ENCODE peak calls at places on chromosomes 7 and 10, in eight cellular contexts. J, Q, E, X, U, A, I and R are unnamed samples.

GRCh38 chr10:89355373-89355772 is 22.5 kb upstream of the IFIT1B start:
- DNase-seq in J (peak), Q (peak), E (no peak), X (no peak), U (no peak), A (no peak), I (no peak), R (peak)

GRCh38 chr7:22325671-22326070 is 31.3 kb downstream of the RAPGEF5 start:
- DNase-seq in J (no peak), Q (no peak), E (no peak), X (no peak), U (no peak), A (no peak), I (no peak), R (no peak)

GRCh38 chr10:76001461-76001860 is 570.0 kb downstream of the LRMDA start:
- DNase-seq in J (no peak), Q (no peak), E (no peak), X (no peak), U (no peak), A (no peak), I (no peak), R (no peak)

GRCh38 chr10:110433740-110434139 is 64.0 kb upstream of the DUSP5 start:
- DNase-seq in J (no peak), Q (no peak), E (no peak), X (no peak), U (no peak), A (no peak), I (no peak), R (no peak)

GRCh38 chr7:30642789-30643188 is 39.5 kb downstream of the CRHR2 start:
- DNase-seq in J (no peak), Q (no peak), E (no peak), X (no peak), U (no peak), A (no peak), I (no peak), R (no peak)

GRCh38 chr10:128047991-128048826 is 78.0 kb downstream of the MKI67 start:
- DNase-seq in J (no peak), Q (peak), E (no peak), X (no peak), U (peak), A (no peak), I (no peak), R (peak)

GRCh38 chr10:119023553-119023868 is 6.0 kb upstream of the NANOS1 start:
- DNase-seq in J (no peak), Q (no peak), E (no peak), X (no peak), U (no peak), A (no peak), I (no peak), R (no peak)

GRCh38 chr7:16921644-16922257 is 40.0 kb upstream of the AGR3 start:
- DNase-seq in J (peak), Q (no peak), E (no peak), X (peak), U (no peak), A (peak), I (no peak), R (peak)

GRCh38 chr10:124536496-124537050 is 75.0 kb downstream of the LHPP start:
- DNase-seq in J (no peak), Q (no peak), E (no peak), X (no peak), U (no peak), A (peak), I (no peak), R (no peak)

GRCh38 chr10:100970076-100970913 is 991 bp downstream of the SEMA4G start:
- DNase-seq in J (no peak), Q (no peak), E (no peak), X (no peak), U (peak), A (peak), I (no peak), R (no peak)

GRCh38 chr10:103564799-103565365 is 71.4 kb downstream of the NEURL1 start:
- DNase-seq in J (no peak), Q (peak), E (no peak), X (no peak), U (no peak), A (peak), I (no peak), R (no peak)

GRCh38 chr7:41130021-41130420 is 572.9 kb downstream of the INHBA start:
- DNase-seq in J (no peak), Q (no peak), E (no peak), X (no peak), U (no peak), A (no peak), I (no peak), R (no peak)

GRCh38 chr10:24971374-24971773 is 19.0 kb upstream of the PRTFDC1 start:
- DNase-seq in J (no peak), Q (no peak), E (no peak), X (no peak), U (no peak), A (no peak), I (no peak), R (no peak)

GRCh38 chr10:117997673-117998072 is 49.1 kb downstream of the RAB11FIP2 start:
- DNase-seq in J (no peak), Q (no peak), E (no peak), X (no peak), U (no peak), A (no peak), I (no peak), R (no peak)

GRCh38 chr10:21055339-21056135 is 158.4 kb upstream of the NEBL start:
- DNase-seq in J (no peak), Q (no peak), E (no peak), X (no peak), U (no peak), A (peak), I (no peak), R (no peak)

GRCh38 chr7:90111-91063 is 102.0 kb upstream of the FAM20C start:
- DNase-seq in J (peak), Q (peak), E (no peak), X (no peak), U (no peak), A (no peak), I (no peak), R (peak)

GRCh38 chr10:132641966-132642731 is 104.6 kb downstream of the INPP5A start:
- DNase-seq in J (no peak), Q (no peak), E (peak), X (no peak), U (no peak), A (no peak), I (no peak), R (no peak)

GRCh38 chr10:125144693-125145623 is 15.4 kb downstream of the CTBP2 start:
- DNase-seq in J (peak), Q (peak), E (no peak), X (no peak), U (no peak), A (peak), I (no peak), R (peak)

GRCh38 chr10:11515596-11516418 is 95.6 kb downstream of the USP6NL start:
- DNase-seq in J (peak), Q (peak), E (peak), X (no peak), U (peak), A (peak), I (peak), R (peak)

GRCh38 chr7:132800522-132800921 is 224.3 kb upstream of the PLXNA4 start:
- DNase-seq in J (no peak), Q (no peak), E (no peak), X (no peak), U (no peak), A (no peak), I (no peak), R (no peak)

GRCh38 chr7:123770378-123770777 is 21.6 kb upstream of the WASL start:
- DNase-seq in J (peak), Q (peak), E (peak), X (peak), U (no peak), A (no peak), I (no peak), R (peak)

GRCh38 chr7:154484406-154484805 is 432.2 kb downstream of the DPP6 start:
- DNase-seq in J (no peak), Q (no peak), E (no peak), X (no peak), U (no peak), A (peak), I (no peak), R (no peak)

GRCh38 chr10:34540492-34540891 is 274.6 kb downstream of the PARD3 start:
- DNase-seq in J (no peak), Q (no peak), E (no peak), X (no peak), U (no peak), A (no peak), I (no peak), R (no peak)

GRCh38 chr10:128896183-128896805 is 570.7 kb upstream of the MGMT start:
- DNase-seq in J (no peak), Q (no peak), E (no peak), X (no peak), U (no peak), A (no peak), I (no peak), R (no peak)

GRCh38 chr10:114367676-114368391 is 36.5 kb downstream of the AFAP1L2 start:
- DNase-seq in J (no peak), Q (no peak), E (no peak), X (no peak), U (no peak), A (no peak), I (no peak), R (no peak)

GRCh38 chr10:51502124-51502523 is 197.3 kb downstream of the CSTF2T start:
- DNase-seq in J (no peak), Q (no peak), E (no peak), X (no peak), U (no peak), A (no peak), I (no peak), R (no peak)

GRCh38 chr10:24771943-24772747 is 48.5 kb upstream of the ARHGAP21 start:
- DNase-seq in J (peak), Q (no peak), E (peak), X (no peak), U (no peak), A (no peak), I (no peak), R (peak)

GRCh38 chr10:123807444-123808035 is 84.1 kb downstream of the CPXM2 start:
- DNase-seq in J (no peak), Q (no peak), E (no peak), X (no peak), U (no peak), A (no peak), I (no peak), R (peak)

GRCh38 chr10:57905866-57906265 is 361.8 kb downstream of the IPMK start:
- DNase-seq in J (no peak), Q (no peak), E (no peak), X (no peak), U (no peak), A (peak), I (no peak), R (no peak)

GRCh38 chr7:36047254-36047653 is 105.8 kb upstream of the EEPD1 start:
- DNase-seq in J (peak), Q (no peak), E (no peak), X (no peak), U (no peak), A (no peak), I (no peak), R (peak)

GRCh38 chr7:20441886-20442505 is 111.3 kb downstream of the ITGB8 start:
- DNase-seq in J (peak), Q (no peak), E (no peak), X (no peak), U (no peak), A (no peak), I (no peak), R (peak)

GRCh38 chr10:93758911-93759410 is 1.2 kb downstream of the LGI1 start:
- DNase-seq in J (peak), Q (peak), E (no peak), X (no peak), U (no peak), A (no peak), I (no peak), R (peak)

GRCh38 chr7:84497873-84498272 is 303.3 kb upstream of the SEMA3A start:
- DNase-seq in J (peak), Q (no peak), E (no peak), X (no peak), U (no peak), A (no peak), I (no peak), R (no peak)

GRCh38 chr7:18313970-18314369 is 181.6 kb upstream of the HDAC9 start:
- DNase-seq in J (no peak), Q (no peak), E (no peak), X (no peak), U (no peak), A (no peak), I (no peak), R (no peak)

GRCh38 chr7:74164985-74165456 is 9.1 kb upstream of the EIF4H start:
- DNase-seq in J (no peak), Q (no peak), E (peak), X (no peak), U (no peak), A (peak), I (no peak), R (no peak)

GRCh38 chr7:20798081-20798693 is 11.5 kb upstream of the SP8 start:
- DNase-seq in J (peak), Q (no peak), E (peak), X (no peak), U (no peak), A (peak), I (no peak), R (no peak)

GRCh38 chr7:25073451-25073850 is 51.6 kb downstream of the CYCS start:
- DNase-seq in J (peak), Q (peak), E (peak), X (no peak), U (no peak), A (no peak), I (no peak), R (peak)

GRCh38 chr7:23598321-23598720 is 1.1 kb downstream of the CCDC126 start:
- DNase-seq in J (no peak), Q (no peak), E (no peak), X (no peak), U (no peak), A (no peak), I (no peak), R (no peak)

GRCh38 chr10:93288679-93289634 is 193.2 kb downstream of the MYOF start:
- DNase-seq in J (peak), Q (peak), E (peak), X (peak), U (peak), A (peak), I (peak), R (peak)

GRCh38 chr7:26199301-26200112 is 1.0 kb downstream of the HNRNPA2B1 start:
- DNase-seq in J (peak), Q (peak), E (peak), X (no peak), U (peak), A (peak), I (peak), R (peak)
- TF ChIP-seq CTCF in J (no peak), Q (no peak), E (no peak), X (no peak), U (no peak), A (peak), I (peak), R (no peak)

GRCh38 chr10:22319559-22320558 is 1.0 kb upstream of the BMI1 start:
- DNase-seq in J (no peak), Q (no peak), E (no peak), X (no peak), U (no peak), A (peak), I (no peak), R (no peak)
- H3K4me3 ChIP-seq in J (peak), Q (peak), E (no peak), X (peak), U (peak), A (peak), I (peak), R (peak)

DNA sequence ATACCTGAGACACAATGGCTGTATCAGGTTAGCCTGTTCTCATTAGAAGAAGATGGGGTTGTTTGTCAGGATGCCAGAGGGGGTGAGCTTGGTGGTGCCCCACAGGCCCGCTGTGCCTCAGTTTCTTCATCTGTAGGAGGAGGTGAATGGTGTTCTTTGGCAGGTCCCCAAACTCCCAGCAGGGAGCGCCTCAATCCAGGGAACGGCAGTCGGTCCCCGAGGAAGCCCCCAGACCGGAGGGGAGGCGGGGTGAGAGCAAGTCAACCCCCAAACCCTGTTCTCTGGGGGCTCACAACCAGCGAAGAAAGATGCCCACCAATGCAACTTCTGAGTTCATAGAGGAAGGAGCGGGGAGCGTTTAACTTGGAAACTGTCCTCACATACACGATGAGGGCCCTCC is 16.0 kb downstream of the C10orf105 start:
- DNase-seq in J (no peak), Q (no peak), E (no peak), X (no peak), U (no peak), A (no peak), I (no peak), R (no peak)
- TF ChIP-seq CTCF in J (no peak), Q (no peak), E (no peak), X (no peak), U (no peak), A (no peak), I (no peak), R (no peak)

GRCh38 chr7:128941323-128941890 is 3.7 kb downstream of the IRF5 start:
- DNase-seq in J (no peak), Q (no peak), E (no peak), X (no peak), U (no peak), A (no peak), I (no peak), R (no peak)

GRCh38 chr7:128940494-128941322 is 3.0 kb downstream of the IRF5 start:
- DNase-seq in J (no peak), Q (no peak), E (no peak), X (no peak), U (no peak), A (no peak), I (no peak), R (no peak)

GRCh38 chr7:128938524-128939074 is 872 bp downstream of the IRF5 start:
- DNase-seq in J (no peak), Q (no peak), E (no peak), X (no peak), U (no peak), A (peak), I (no peak), R (no peak)

GRCh38 chr7:128939075-128939860 is 1.5 kb downstream of the IRF5 start:
- DNase-seq in J (no peak), Q (no peak), E (no peak), X (no peak), U (no peak), A (no peak), I (no peak), R (no peak)

DNA sequence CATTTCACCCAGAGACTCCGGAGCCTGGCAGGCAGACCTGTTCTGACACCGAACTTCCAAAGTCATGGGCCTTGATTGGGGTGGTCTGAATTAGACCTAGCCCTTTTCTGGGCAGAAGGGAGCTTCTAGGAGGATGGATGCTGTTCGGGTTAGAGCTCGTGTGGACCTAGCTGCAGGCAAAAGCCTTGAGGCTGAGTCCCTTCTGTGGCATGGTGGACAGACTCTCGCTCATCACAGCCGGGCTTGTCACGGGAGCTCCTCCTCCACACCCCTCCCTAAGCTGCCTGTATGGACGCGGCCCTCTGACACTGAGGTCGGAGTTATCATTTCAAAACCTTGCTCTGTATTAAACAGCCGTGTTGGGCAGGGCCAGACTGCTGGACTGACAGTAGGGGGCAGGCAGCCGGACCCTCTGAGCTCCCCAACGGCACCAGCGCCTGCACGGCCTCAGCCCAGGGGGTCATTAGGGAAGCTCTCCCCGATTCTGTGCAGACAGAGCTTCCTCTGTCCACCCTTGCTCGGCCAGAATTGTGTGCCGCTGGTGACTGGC is 2.2 kb downstream of the IRF5 start:
- DNase-seq in J (no peak), Q (no peak), E (no peak), X (no peak), U (no peak), A (no peak), I (no peak), R (no peak)
- H3K4me3 ChIP-seq in J (no peak), Q (no peak), E (no peak), X (no peak), U (no peak), A (no peak), I (no peak), R (no peak)

DNA sequence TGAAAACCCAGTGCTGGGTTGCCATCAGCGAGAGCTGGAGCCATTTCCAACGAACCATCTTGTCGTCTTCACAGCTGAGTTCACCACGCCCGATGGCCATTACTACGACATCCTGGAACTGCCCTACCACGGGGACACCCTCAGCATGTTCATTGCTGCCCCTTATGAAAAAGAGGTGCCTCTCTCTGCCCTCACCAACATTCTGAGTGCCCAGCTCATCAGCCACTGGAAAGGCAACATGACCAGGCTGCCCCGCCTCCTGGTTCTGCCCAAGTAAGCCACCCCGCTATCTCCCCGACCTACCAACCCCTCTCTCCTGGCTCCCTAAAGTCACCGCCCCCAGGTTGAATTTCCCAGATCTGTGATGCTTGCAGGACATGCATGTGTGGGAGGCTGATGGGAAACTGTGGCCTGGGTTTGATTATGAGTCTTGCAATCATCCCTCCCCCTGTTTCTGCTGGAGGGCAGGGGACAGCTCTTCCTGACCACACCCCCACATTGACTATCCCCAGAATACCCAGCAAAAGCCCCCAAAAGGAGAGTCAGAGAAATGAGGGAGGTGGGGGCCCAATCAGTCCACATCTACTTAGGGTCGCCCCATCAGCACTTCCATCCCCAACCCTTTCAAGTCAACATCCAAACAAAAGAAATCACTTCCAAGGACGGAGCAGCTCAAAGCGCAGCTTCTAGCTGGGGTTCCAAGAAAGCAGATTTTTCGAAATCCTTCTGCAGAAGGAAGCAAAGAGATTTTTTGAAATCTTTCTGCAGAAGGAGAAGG is 6.9 kb downstream of the SERPINE1 start:
- DNase-seq in J (no peak), Q (peak), E (no peak), X (no peak), U (no peak), A (no peak), I (no peak), R (peak)
- TF ChIP-seq CTCF in J (no peak), Q (no peak), E (no peak), X (no peak), U (no peak), A (no peak), I (no peak), R (no peak)

DNA sequence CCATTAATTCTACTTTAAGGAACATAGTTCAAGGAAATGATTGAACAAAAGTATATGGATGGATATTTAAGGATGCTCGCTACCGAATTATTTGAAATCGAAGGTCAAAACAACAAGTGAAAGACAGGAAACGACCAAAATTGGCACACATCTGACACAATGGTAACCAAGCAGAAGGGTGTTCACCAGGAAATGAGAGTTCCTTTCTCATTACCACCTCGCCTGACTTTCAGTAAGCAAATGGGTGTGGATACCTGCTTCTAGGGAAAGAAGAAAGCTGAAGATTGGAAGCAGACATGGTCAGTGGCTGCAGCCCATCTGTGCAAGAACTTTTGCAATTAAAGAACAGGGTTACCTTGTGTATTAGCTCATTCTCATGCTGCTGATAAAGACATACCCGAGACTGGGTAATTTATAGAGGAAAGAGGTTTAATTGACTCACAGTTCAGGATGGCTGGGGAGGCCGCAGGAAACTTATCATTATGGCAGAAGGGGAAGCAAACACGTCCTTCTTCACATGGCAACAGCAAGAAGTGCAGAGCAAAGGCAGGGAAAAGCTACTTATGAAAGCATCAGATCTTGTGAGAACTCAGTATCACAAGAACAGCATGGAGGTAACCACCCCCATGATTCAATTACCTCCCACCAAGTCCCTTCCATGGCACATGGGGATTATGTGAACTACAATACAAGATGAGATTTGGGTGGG is 6.2 kb upstream of the TMEM273 start:
- DNase-seq in J (no peak), Q (no peak), E (no peak), X (no peak), U (no peak), A (no peak), I (no peak), R (no peak)
- H3K4me3 ChIP-seq in J (no peak), Q (no peak), E (no peak), X (no peak), U (no peak), A (no peak), I (no peak), R (no peak)